ENCODE peak calls at places on chromosomes 5 and 9, in six cellular contexts. J is GM06990, Z is RWPE1, A is stomach, H is WTC11, G is HCT116. I is an unnamed sample.

GRCh38 chr5:14190194-14191164 is 47.3 kb downstream of the TRIO start:
- DNase-seq in J (no peak), Z (peak), A (no peak), H (no peak), G (peak), I (no peak)

GRCh38 chr9:134422301-134422700 is 96.0 kb downstream of the RXRA start:
- DNase-seq in J (no peak), Z (peak), A (peak), H (no peak), G (no peak), I (no peak)

GRCh38 chr5:153520952-153521351 is 30.5 kb downstream of the GRIA1 start:
- DNase-seq in J (no peak), Z (no peak), A (no peak), H (no peak), G (no peak), I (no peak)

GRCh38 chr5:136006767-136007251 is 22.0 kb upstream of the TGFBI start:
- DNase-seq in J (no peak), Z (peak), A (no peak), H (no peak), G (peak), I (no peak)

GRCh38 chr5:121489972-121490371 is 361.7 kb upstream of the FTMT start:
- DNase-seq in J (no peak), Z (no peak), A (no peak), H (no peak), G (no peak), I (no peak)

GRCh38 chr5:171596391-171596878 is 177.0 kb downstream of the FGF18 start:
- DNase-seq in J (no peak), Z (no peak), A (no peak), H (peak), G (no peak), I (no peak)

GRCh38 chr9:83920469-83920941 is 727 bp downstream of the KIF27 start:
- DNase-seq in J (no peak), Z (no peak), A (peak), H (no peak), G (no peak), I (no peak)

GRCh38 chr5:92092239-92092638 is 709.1 kb upstream of the ARRDC3 start:
- DNase-seq in J (no peak), Z (no peak), A (no peak), H (no peak), G (no peak), I (no peak)

GRCh38 chr9:134626576-134627416 is 14.8 kb upstream of the COL5A1 start:
- DNase-seq in J (no peak), Z (peak), A (no peak), H (peak), G (no peak), I (no peak)

GRCh38 chr9:33354651-33355211 is 47.6 kb downstream of the AQP7 start:
- DNase-seq in J (no peak), Z (no peak), A (no peak), H (no peak), G (no peak), I (no peak)

GRCh38 chr5:118551031-118551430 is 437.3 kb downstream of the DTWD2 start:
- DNase-seq in J (no peak), Z (no peak), A (no peak), H (no peak), G (no peak), I (no peak)

GRCh38 chr5:138369249-138369648 is 16.8 kb downstream of the KDM3B start:
- DNase-seq in J (no peak), Z (no peak), A (no peak), H (no peak), G (no peak), I (no peak)

GRCh38 chr9:15735083-15735974 is 182.5 kb downstream of the CCDC171 start:
- DNase-seq in J (no peak), Z (peak), A (no peak), H (no peak), G (no peak), I (no peak)

GRCh38 chr9:83706703-83707517 is 848 bp downstream of the UBQLN1 start:
- DNase-seq in J (peak), Z (no peak), A (peak), H (peak), G (no peak), I (peak)

GRCh38 chr5:141995656-141996055 is 17.2 kb downstream of the GNPDA1 start:
- DNase-seq in J (no peak), Z (no peak), A (no peak), H (no peak), G (no peak), I (no peak)

GRCh38 chr5:179558912-179559279 is 8.5 kb downstream of the RUFY1 start:
- DNase-seq in J (peak), Z (peak), A (peak), H (peak), G (no peak), I (peak)

GRCh38 chr5:98309785-98310566 is 463.5 kb upstream of the RGMB start:
- DNase-seq in J (peak), Z (peak), A (no peak), H (peak), G (peak), I (peak)

GRCh38 chr9:94865599-94866456 is 139.3 kb downstream of the AOPEP start:
- DNase-seq in J (no peak), Z (no peak), A (peak), H (no peak), G (no peak), I (no peak)

GRCh38 chr5:87524217-87524616 is 111.5 kb upstream of the CCNH start:
- DNase-seq in J (no peak), Z (no peak), A (no peak), H (no peak), G (no peak), I (no peak)

GRCh38 chr5:96881511-96882115 is 5.3 kb downstream of the ERAP2 start:
- DNase-seq in J (no peak), Z (peak), A (no peak), H (no peak), G (no peak), I (no peak)

GRCh38 chr5:181160144-181160754 is 12.9 kb downstream of the OR2V2 start:
- DNase-seq in J (peak), Z (peak), A (no peak), H (peak), G (no peak), I (peak)

GRCh38 chr9:106980551-106981101 is 117.7 kb downstream of the ZNF462 start:
- DNase-seq in J (peak), Z (no peak), A (no peak), H (no peak), G (no peak), I (no peak)

GRCh38 chr5:113505181-113505580 is 8.3 kb upstream of the YTHDC2 start:
- DNase-seq in J (no peak), Z (peak), A (no peak), H (no peak), G (no peak), I (no peak)

GRCh38 chr5:40318378-40318777 is 361.3 kb upstream of the PTGER4 start:
- DNase-seq in J (no peak), Z (no peak), A (no peak), H (no peak), G (no peak), I (no peak)

GRCh38 chr5:176364765-176365662 is at the start of gene ARL10:
- DNase-seq in J (peak), Z (peak), A (no peak), H (peak), G (no peak), I (peak)

GRCh38 chr5:74483001-74483400 is 157.5 kb downstream of the ENC1 start:
- DNase-seq in J (no peak), Z (no peak), A (no peak), H (no peak), G (no peak), I (no peak)

GRCh38 chr5:81639556-81639955 is 111.3 kb downstream of the SSBP2 start:
- DNase-seq in J (no peak), Z (no peak), A (no peak), H (no peak), G (no peak), I (no peak)

GRCh38 chr5:150224483-150225027 is 34.7 kb downstream of the SLC6A7 start:
- DNase-seq in J (no peak), Z (no peak), A (no peak), H (no peak), G (no peak), I (no peak)

GRCh38 chr9:25845867-25846266 is 167.6 kb upstream of the TUSC1 start:
- DNase-seq in J (no peak), Z (no peak), A (no peak), H (no peak), G (no peak), I (no peak)

GRCh38 chr5:116157902-116158301 is 73.1 kb downstream of the COMMD10 start:
- DNase-seq in J (no peak), Z (no peak), A (no peak), H (no peak), G (no peak), I (no peak)

GRCh38 chr5:116159006-116159405 is 74.2 kb downstream of the COMMD10 start:
- DNase-seq in J (no peak), Z (no peak), A (no peak), H (no peak), G (no peak), I (no peak)

GRCh38 chr5:116154252-116154651 is 69.4 kb downstream of the COMMD10 start:
- DNase-seq in J (no peak), Z (no peak), A (no peak), H (no peak), G (no peak), I (no peak)

GRCh38 chr5:116154931-116155330 is 70.1 kb downstream of the COMMD10 start:
- DNase-seq in J (no peak), Z (no peak), A (no peak), H (no peak), G (no peak), I (no peak)

GRCh38 chr5:116153687-116154174 is 68.9 kb downstream of the COMMD10 start:
- DNase-seq in J (no peak), Z (no peak), A (no peak), H (no peak), G (no peak), I (no peak)
- TF ChIP-seq CTCF in J (no peak), Z (no peak), A (no peak), H (no peak), G (no peak), I (no peak)

GRCh38 chr5:76403713-76403962 is 553 bp downstream of the IQGAP2 start:
- DNase-seq in J (peak), Z (peak), A (no peak), H (peak), G (no peak), I (no peak)
- TF ChIP-seq CTCF in J (peak), Z (no peak), A (no peak), H (no peak), G (no peak), I (no peak)

DNA sequence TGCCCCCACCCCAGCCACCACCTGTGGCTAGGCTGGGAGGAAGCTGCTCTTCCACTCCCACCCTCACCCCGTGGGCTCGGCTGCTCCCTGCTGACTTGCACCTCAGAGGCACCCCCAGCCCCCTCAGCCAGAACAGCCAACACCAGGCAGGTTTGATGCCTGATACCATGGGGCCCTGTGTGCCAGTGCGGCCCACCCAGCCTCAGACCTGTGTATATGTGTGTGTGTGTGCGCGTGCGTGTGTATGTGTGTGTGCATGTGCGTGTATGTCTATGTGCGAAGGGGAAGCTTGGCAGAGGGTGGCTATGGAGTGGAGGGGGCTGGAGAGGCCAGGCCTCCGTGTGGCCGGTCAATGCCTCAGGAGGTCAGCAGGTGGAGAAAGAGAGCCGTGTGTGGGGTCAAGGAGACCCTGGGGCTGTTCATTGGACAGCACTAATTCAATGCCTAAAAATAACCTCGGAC is 16.6 kb upstream of the DAB2IP start:
- DNase-seq in J (no peak), Z (peak), A (no peak), H (peak), G (no peak), I (peak)
- TF ChIP-seq CTCF in J (peak), Z (no peak), A (peak), H (peak), G (peak), I (no peak)

DNA sequence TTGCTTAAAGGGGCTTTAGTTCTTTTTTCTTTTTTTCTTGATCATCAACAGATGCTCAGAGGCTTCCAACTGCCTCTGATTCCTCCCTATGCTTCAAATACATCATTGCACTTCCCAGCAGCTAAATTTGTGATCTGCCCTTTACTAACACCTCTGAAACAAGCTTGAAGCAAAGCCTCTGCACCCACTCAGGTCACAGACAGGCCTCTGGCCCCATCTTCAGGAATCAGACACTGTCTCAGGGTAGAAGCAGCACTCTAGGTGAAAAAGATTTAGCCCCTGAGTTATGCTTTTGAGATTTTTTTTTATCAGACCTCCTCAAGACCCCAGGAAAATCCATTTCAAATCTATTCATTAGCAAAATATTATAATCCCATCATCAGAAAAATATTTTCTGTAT is 91.5 kb downstream of the MAMDC2 start:
- DNase-seq in J (no peak), Z (no peak), A (no peak), H (no peak), G (no peak), I (no peak)
- TF ChIP-seq CTCF in J (no peak), Z (no peak), A (no peak), H (no peak), G (no peak), I (no peak)

DNA sequence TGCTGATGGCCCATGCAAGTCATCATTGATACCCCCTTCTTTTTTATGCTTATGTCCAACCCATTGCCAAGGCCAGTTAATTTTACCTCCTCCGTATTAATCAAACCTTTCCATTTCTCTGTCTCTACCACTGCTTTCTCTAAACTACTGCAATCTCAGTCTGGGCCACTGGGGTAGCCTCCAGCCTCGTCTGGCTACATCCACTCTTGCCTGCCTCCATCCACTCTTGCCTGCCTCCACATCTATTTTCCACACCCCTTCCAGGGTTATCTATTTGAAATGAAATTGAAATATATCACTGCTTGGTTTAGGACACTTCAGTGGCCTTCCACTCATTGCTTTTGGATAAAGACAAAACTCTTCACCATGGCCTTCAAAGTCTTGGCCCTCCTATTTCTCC is 425.3 kb upstream of the CLINT1 start:
- DNase-seq in J (no peak), Z (no peak), A (no peak), H (no peak), G (no peak), I (no peak)
- TF ChIP-seq CTCF in J (no peak), Z (no peak), A (no peak), H (no peak), G (peak), I (no peak)

I was measured in activated CD8-positive, alpha-beta T cell treated with anti-CD3 and anti-CD28 coated beads for 36 hours.